ENCODE peak calls at places on chromosome 21, in four cellular contexts. One of them, this sample, is unnamed.

GRCh38 chr21:17622018-17622417 is 9.3 kb upstream of the BTG3 start:
- DNase-seq in A549: no peak
- DNase-seq in HepG2: no peak
- DNase-seq in K562: no peak
- DNase-seq in this sample: no peak

GRCh38 chr21:16954787-16955186 is 558.1 kb upstream of the CXADR start:
- DNase-seq in K562: no peak
- DNase-seq in HepG2: no peak
- DNase-seq in A549: no peak
- DNase-seq in this sample: no peak

GRCh38 chr21:35026617-35027557 is 22.2 kb downstream of the RUNX1 start:
- DNase-seq in A549: no peak
- DNase-seq in HepG2: peak
- DNase-seq in K562: peak
- DNase-seq in this sample: peak

GRCh38 chr21:28633803-28634572 is 358.7 kb downstream of the LTN1 start:
- DNase-seq in A549: no peak
- DNase-seq in HepG2: no peak
- DNase-seq in K562: no peak
- DNase-seq in this sample: no peak

GRCh38 chr21:28601708-28602107 is 391.0 kb downstream of the LTN1 start:
- DNase-seq in HepG2: no peak
- DNase-seq in A549: no peak
- DNase-seq in K562: no peak
- DNase-seq in this sample: no peak

GRCh38 chr21:38386967-38387366 is 111.3 kb downstream of the ERG start:
- DNase-seq in A549: no peak
- DNase-seq in HepG2: no peak
- DNase-seq in K562: no peak
- DNase-seq in this sample: no peak

GRCh38 chr21:38244885-38245869 is 11.6 kb upstream of the KCNJ15 start:
- DNase-seq in K562: no peak
- DNase-seq in HepG2: no peak
- DNase-seq in A549: peak
- DNase-seq in this sample: no peak

GRCh38 chr21:22597660-22598255 is 1599.5 kb downstream of the NCAM2 start:
- DNase-seq in K562: no peak
- DNase-seq in HepG2: no peak
- DNase-seq in A549: no peak
- DNase-seq in this sample: no peak

GRCh38 chr21:41615613-41616012 is 107.7 kb upstream of the TMPRSS2 start:
- DNase-seq in K562: no peak
- DNase-seq in HepG2: no peak
- DNase-seq in A549: no peak
- DNase-seq in this sample: no peak

GRCh38 chr21:17476006-17476405 is 36.8 kb upstream of the CXADR start:
- DNase-seq in K562: no peak
- DNase-seq in HepG2: peak
- DNase-seq in A549: no peak
- DNase-seq in this sample: no peak

GRCh38 chr21:38982096-38982495 is 176.4 kb downstream of the ETS2 start:
- DNase-seq in A549: no peak
- DNase-seq in K562: no peak
- DNase-seq in HepG2: peak
- DNase-seq in this sample: peak

GRCh38 chr21:34243562-34243961 is 120.2 kb upstream of the KCNE2 start:
- DNase-seq in HepG2: peak
- DNase-seq in A549: no peak
- DNase-seq in K562: peak
- DNase-seq in this sample: peak

GRCh38 chr21:35190201-35190701 is 141.1 kb upstream of the RUNX1 start:
- DNase-seq in K562: no peak
- DNase-seq in A549: no peak
- DNase-seq in HepG2: no peak
- DNase-seq in this sample: no peak

GRCh38 chr21:31426235-31426797 is 82.3 kb upstream of the TIAM1 start:
- DNase-seq in HepG2: no peak
- DNase-seq in A549: no peak
- DNase-seq in K562: no peak
- DNase-seq in this sample: no peak

GRCh38 chr21:19648376-19648775 is 1244.8 kb upstream of the TMPRSS15 start:
- DNase-seq in K562: no peak
- DNase-seq in HepG2: no peak
- DNase-seq in A549: no peak
- DNase-seq in this sample: no peak

GRCh38 chr21:37862536-37862935 is 53.7 kb downstream of the KCNJ6 start:
- DNase-seq in K562: no peak
- DNase-seq in A549: peak
- DNase-seq in HepG2: no peak
- DNase-seq in this sample: no peak

GRCh38 chr21:32713726-32714125 is 14.1 kb downstream of the SYNJ1 start:
- DNase-seq in A549: no peak
- DNase-seq in HepG2: no peak
- DNase-seq in K562: no peak
- DNase-seq in this sample: no peak

GRCh38 chr21:37914211-37914900 is 1.9 kb downstream of the KCNJ6 start:
- DNase-seq in A549: no peak
- DNase-seq in HepG2: no peak
- DNase-seq in K562: peak
- DNase-seq in this sample: peak

GRCh38 chr21:43272591-43272990 is 103.8 kb downstream of the CRYAA start:
- DNase-seq in A549: no peak
- DNase-seq in HepG2: no peak
- DNase-seq in K562: no peak
- DNase-seq in this sample: no peak

GRCh38 chr21:43269981-43270670 is 101.3 kb downstream of the CRYAA start:
- DNase-seq in HepG2: no peak
- DNase-seq in A549: no peak
- DNase-seq in K562: no peak
- DNase-seq in this sample: no peak

GRCh38 chr21:43273016-43273707 is 104.4 kb downstream of the CRYAA start:
- DNase-seq in A549: no peak
- DNase-seq in HepG2: no peak
- DNase-seq in K562: no peak
- DNase-seq in this sample: no peak

GRCh38 chr21:43270800-43271261 is 102.0 kb downstream of the CRYAA start:
- DNase-seq in K562: no peak
- DNase-seq in HepG2: no peak
- DNase-seq in A549: no peak
- DNase-seq in this sample: no peak

GRCh38 chr21:43271452-43272020 is 102.7 kb downstream of the CRYAA start:
- DNase-seq in K562: no peak
- DNase-seq in A549: no peak
- DNase-seq in HepG2: no peak
- DNase-seq in this sample: no peak
- TF ChIP-seq HMGXB4 in K562: no peak
- TF ChIP-seq HMGXB4 in A549: no peak
- TF ChIP-seq HMGXB4 in HepG2: no peak
- TF ChIP-seq HMGXB4 in this sample: no peak

GRCh38 chr21:14916676-14917141 is 148.1 kb downstream of the NRIP1 start:
- DNase-seq in HepG2: no peak
- DNase-seq in A549: no peak
- DNase-seq in K562: no peak
- DNase-seq in this sample: no peak
- TF ChIP-seq HMGXB4 in HepG2: no peak
- TF ChIP-seq HMGXB4 in A549: no peak
- TF ChIP-seq HMGXB4 in K562: no peak
- TF ChIP-seq HMGXB4 in this sample: no peak

DNA sequence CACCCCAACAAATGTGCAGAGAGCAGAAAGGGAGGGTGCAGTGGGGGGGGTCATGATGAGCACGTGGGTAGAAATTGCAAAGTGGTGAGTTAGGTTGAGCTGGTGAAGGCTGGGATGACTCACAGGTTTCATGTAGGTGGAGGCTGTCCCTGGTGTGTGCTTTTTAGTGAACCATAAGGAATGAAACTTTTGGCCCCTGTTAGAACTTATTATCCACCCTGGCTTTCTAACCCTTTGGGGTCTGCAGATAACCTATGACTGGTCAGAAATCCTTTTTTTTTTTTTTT is 46.9 kb downstream of the DOP1B start:
- DNase-seq in K562: peak
- DNase-seq in HepG2: peak
- DNase-seq in A549: peak
- DNase-seq in this sample: no peak
- TF ChIP-seq HMGXB4 in K562: no peak
- TF ChIP-seq HMGXB4 in HepG2: no peak
- TF ChIP-seq HMGXB4 in A549: no peak
- TF ChIP-seq HMGXB4 in this sample: no peak

DNA sequence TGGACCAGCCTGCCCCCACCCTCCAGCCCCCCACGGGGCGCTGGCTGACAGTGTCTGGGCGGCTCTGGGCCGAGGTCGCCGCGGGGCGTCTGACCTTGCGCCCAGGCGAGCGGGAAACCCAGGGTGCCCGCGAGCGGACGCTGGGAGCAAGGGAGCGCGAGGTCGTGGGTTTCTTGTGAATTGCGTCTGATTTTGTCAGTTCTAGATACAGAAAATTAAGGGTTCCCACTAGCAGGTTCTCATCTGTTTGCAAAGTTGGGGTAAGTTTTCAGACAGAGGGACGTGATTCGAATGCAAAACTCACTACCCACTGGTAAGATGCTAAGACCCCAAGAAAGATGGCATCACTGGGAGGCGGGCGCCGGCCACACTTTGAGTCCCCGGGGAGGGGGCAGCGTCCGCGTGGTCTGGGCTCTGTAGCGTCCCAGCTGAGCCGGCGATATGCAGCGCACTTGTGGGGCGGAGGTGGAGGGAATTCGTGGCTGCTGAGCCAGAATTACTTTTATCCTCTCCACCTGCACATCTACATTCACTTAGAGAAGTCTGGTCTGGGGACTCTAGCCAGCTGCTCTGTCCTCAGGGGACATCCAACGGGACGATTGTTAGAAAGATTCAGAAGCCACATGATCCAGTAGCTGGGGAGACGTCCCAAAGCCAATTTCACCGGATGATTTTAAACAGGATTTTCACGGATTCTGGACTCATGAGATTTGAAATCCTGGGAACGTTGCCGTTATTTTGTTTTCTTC is 1.0 kb downstream of the JAM2 start:
- DNase-seq in K562: no peak
- DNase-seq in HepG2: no peak
- DNase-seq in A549: no peak
- DNase-seq in this sample: peak
- TF ChIP-seq HMGXB4 in K562: no peak
- TF ChIP-seq HMGXB4 in HepG2: no peak
- TF ChIP-seq HMGXB4 in A549: no peak
- TF ChIP-seq HMGXB4 in this sample: no peak

DNA sequence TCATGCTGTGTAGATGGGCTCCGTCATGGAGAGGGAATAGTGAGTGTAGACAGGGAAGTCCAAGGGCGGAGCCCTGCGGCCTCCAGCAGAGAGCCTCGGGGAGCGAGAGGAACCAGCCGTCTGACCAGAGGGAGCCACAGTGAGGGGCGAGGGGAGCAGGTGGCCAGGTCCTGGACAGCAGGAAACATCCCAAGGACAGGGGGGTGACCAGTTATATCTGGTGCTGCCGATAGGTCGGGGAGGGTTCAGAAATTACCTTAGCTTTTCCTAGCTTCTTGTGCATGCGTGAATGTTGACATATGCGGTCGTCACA is 46.5 kb downstream of the TRAPPC10 start:
- DNase-seq in HepG2: no peak
- DNase-seq in K562: no peak
- DNase-seq in A549: no peak
- DNase-seq in this sample: no peak
- TF ChIP-seq HMGXB4 in HepG2: no peak
- TF ChIP-seq HMGXB4 in K562: no peak
- TF ChIP-seq HMGXB4 in A549: no peak
- TF ChIP-seq HMGXB4 in this sample: no peak

GRCh38 chr21:45410865-45411809 is 6.2 kb downstream of the COL18A1 start:
- DNase-seq in K562: peak
- DNase-seq in A549: no peak
- DNase-seq in HepG2: no peak
- DNase-seq in this sample: no peak
- TF ChIP-seq HMGXB4 in K562: no peak
- TF ChIP-seq HMGXB4 in A549: no peak
- TF ChIP-seq HMGXB4 in HepG2: no peak
- TF ChIP-seq HMGXB4 in this sample: no peak

This sample was measured in WTC11.